ENCODE peak calls at places on chromosome 21, in five cellular contexts. Z is Right ventricle myocardium superior; F is activated CD4-positive, alpha-beta T cell treated with anti-CD3 and anti-CD28 coated beads, Interleukin-2, amount 50 U/mL, for 24 hours; H is ACHN; J is T-helper 1 cell. K is an unnamed sample.

GRCh38 chr21:17523007-17523451 is 10.2 kb downstream of the CXADR start:
- DNase-seq in Z (no peak), F (no peak), H (no peak), J (no peak), K (no peak)

GRCh38 chr21:42157606-42158310 is 61.2 kb upstream of the ABCG1 start:
- DNase-seq in F (no peak), Z (no peak), J (no peak), H (no peak), K (peak; percentile 71)

GRCh38 chr21:45256021-45256911 is 31.4 kb downstream of the POFUT2 start:
- DNase-seq in H (no peak), F (no peak), J (no peak), Z (peak; percentile 34), K (peak; percentile 82)

GRCh38 chr21:45471229-45472052 is 66.5 kb downstream of the COL18A1 start:
- DNase-seq in F (no peak), Z (no peak), J (no peak), H (peak; percentile 51), K (no peak)

GRCh38 chr21:34100789-34101188 is 27.4 kb downstream of the MRPS6 start:
- DNase-seq in F (no peak), H (no peak), Z (no peak), J (no peak), K (no peak)

GRCh38 chr21:33865996-33866575 is 49.5 kb downstream of the ATP5PO start:
- DNase-seq in H (no peak), J (no peak), Z (no peak), F (no peak), K (no peak)

GRCh38 chr21:26715878-26716506 is 129.2 kb downstream of the ADAMTS1 start:
- DNase-seq in Z (no peak), F (no peak), H (peak; percentile 51), J (no peak), K (no peak)

GRCh38 chr21:16072692-16073091 is 342.9 kb downstream of the USP25 start:
- DNase-seq in Z (no peak), H (no peak), J (no peak), F (no peak), K (no peak)

GRCh38 chr21:39033878-39034589 is 149.2 kb downstream of the PSMG1 start:
- DNase-seq in F (no peak), Z (peak; percentile 55), H (no peak), J (no peak), K (peak; percentile 84)

GRCh38 chr21:29378814-29379213 is 80.1 kb downstream of the BACH1 start:
- DNase-seq in J (no peak), F (no peak), H (no peak), Z (no peak), K (no peak)

GRCh38 chr21:17370263-17370662 is 142.6 kb upstream of the CXADR start:
- DNase-seq in J (no peak), H (no peak), F (no peak), Z (no peak), K (no peak)

GRCh38 chr21:34552324-34553198 is 40.6 kb upstream of the KCNE1 start:
- DNase-seq in F (no peak), Z (no peak), H (no peak), J (no peak), K (no peak)

GRCh38 chr21:34517491-34518245 is 5.7 kb upstream of the KCNE1 start:
- DNase-seq in Z (no peak), H (peak; percentile 14), F (no peak), J (no peak), K (no peak)

GRCh38 chr21:35469446-35469845 is 420.3 kb upstream of the RUNX1 start:
- DNase-seq in Z (no peak), F (no peak), H (no peak), J (no peak), K (no peak)